ENCODE peak calls at places on chromosomes 3 and 15, in four cellular contexts. S, Y, P and V are unnamed samples.

GRCh38 chr3:58492385-58492970 is 582 bp downstream of the KCTD6 start:
- DNase-seq in Y (no peak), S (no peak), P (no peak), V (no peak)

GRCh38 chr15:66452971-66453580 is 44.5 kb downstream of the SNAPC5 start:
- DNase-seq in Y (no peak), P (no peak), S (no peak), V (no peak)

GRCh38 chr3:122101646-122102045 is 46.5 kb downstream of the CD86 start:
- DNase-seq in P (no peak), Y (no peak), S (no peak), V (no peak)

GRCh38 chr3:151320131-151320530 is 3.5 kb upstream of the GPR87 start:
- DNase-seq in P (no peak), S (no peak), Y (no peak), V (no peak)

GRCh38 chr3:55826731-55827496 is 339.8 kb upstream of the WNT5A start:
- DNase-seq in P (no peak), Y (no peak), S (no peak), V (no peak)

GRCh38 chr15:40338041-40338657 is 2.6 kb downstream of the CCDC9B start:
- DNase-seq in P (peak; percentile 92), Y (no peak), S (peak; percentile 81), V (peak; percentile 94)

GRCh38 chr3:21294768-21295167 is 456.2 kb downstream of the ZNF385D start:
- DNase-seq in P (no peak), S (no peak), Y (no peak), V (no peak)

GRCh38 chr15:93913871-93914270 is 317.5 kb upstream of the MCTP2 start:
- DNase-seq in S (no peak), P (no peak), Y (no peak), V (no peak)

GRCh38 chr3:23169551-23169950 is 33.6 kb upstream of the UBE2E2 start:
- DNase-seq in Y (no peak), S (no peak), P (no peak), V (no peak)

GRCh38 chr3:195543642-195544536 is 764 bp upstream of the PPP1R2 start:
- DNase-seq in S (peak; percentile 35), Y (peak; percentile 73), P (peak; percentile 88), V (no peak)

GRCh38 chr15:68820205-68820588 is 498 bp downstream of the ANP32A start:
- DNase-seq in Y (peak; percentile 78), P (peak; percentile 92), S (peak; percentile 52), V (peak; percentile 79)

GRCh38 chr15:76155742-76156141 is 96.0 kb downstream of the TMEM266 start:
- DNase-seq in Y (no peak), S (no peak), P (no peak), V (no peak)

GRCh38 chr15:85691350-85692240 is 103.1 kb downstream of the KLHL25 start:
- DNase-seq in S (peak; percentile 63), P (peak; percentile 79), Y (no peak), V (no peak)
- TF ChIP-seq POLR2AphosphoS5 in S (no peak), P (no peak), Y (no peak), V (no peak)

GRCh38 chr3:48468329-48468731 is 21.8 kb downstream of the ATRIP start:
- DNase-seq in S (peak; percentile 66), Y (no peak), P (peak; percentile 73), V (no peak)
- H3K4me1 ChIP-seq in S (peaks cover 66% of the 10 kb centered on the region), Y (peaks cover 78% of the 10 kb centered on the region), P (peaks cover 82% of the 10 kb centered on the region), V (peaks cover 76% of the 10 kb centered on the region)

GRCh38 chr3:53129344-53129743 is 891 bp downstream of the RFT1 start:
- DNase-seq in S (no peak), P (no peak), Y (no peak), V (no peak)
- TF ChIP-seq POLR2A in S (no peak), P (no peak), Y (no peak), V (no peak)

GRCh38 chr15:70505411-70505919 is 257.9 kb downstream of the UACA start:
- DNase-seq in P (peak; percentile 55), S (no peak), Y (no peak), V (no peak)

GRCh38 chr15:70508561-70509281 is 254.6 kb downstream of the UACA start:
- DNase-seq in Y (no peak), P (peak; percentile 57), S (no peak), V (no peak)

GRCh38 chr15:70509282-70510272 is 253.8 kb downstream of the UACA start:
- DNase-seq in S (no peak), P (peak; percentile 78), Y (no peak), V (no peak)

GRCh38 chr15:70505971-70506887 is 257.1 kb downstream of the UACA start:
- DNase-seq in S (no peak), Y (no peak), P (peak; percentile 38), V (no peak)

DNA sequence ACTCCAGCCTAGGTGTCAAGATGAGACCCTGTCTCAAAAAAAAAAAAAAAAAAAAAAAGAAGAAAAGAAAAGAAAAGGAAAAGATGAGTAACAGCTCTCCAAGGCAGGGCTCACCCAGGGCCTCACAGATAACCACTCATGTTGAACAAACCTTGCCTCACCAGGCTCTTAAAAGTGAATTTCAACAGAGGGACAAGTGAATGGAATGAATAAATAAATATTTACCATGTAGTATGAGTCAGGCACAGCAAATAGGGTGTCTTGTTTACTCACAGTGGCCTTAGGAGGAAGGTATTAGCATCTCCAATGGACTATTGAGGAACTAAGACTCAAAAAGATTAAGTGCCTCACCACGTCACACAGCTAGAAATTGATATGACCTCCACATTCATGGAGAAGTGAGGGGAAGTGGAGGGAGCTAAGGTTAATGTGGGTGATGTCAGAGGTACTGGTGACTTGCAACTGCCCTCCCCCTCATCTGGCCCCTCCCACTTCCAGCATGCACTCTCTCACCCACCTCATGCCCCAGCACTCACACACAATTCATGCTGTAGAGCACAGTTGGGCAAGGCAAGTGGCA is 255.5 kb downstream of the UACA start:
- DNase-seq in S (no peak), P (peak; percentile 84), Y (no peak), V (no peak)
- TF ChIP-seq POLR2AphosphoS5 in S (no peak), P (no peak), Y (no peak), V (no peak)

GRCh38 chr3:52197499-52197841 is 490 bp upstream of the ALAS1 start:
- DNase-seq in S (no peak), P (no peak), Y (no peak), V (no peak)
- H3K4me1 ChIP-seq in S (peaks cover 37% of the 10 kb centered on the region), P (peaks cover 85% of the 10 kb centered on the region), Y (peaks cover 51% of the 10 kb centered on the region), V (peaks cover 40% of the 10 kb centered on the region)